ENCODE peak calls at places on chromosome 11, in four cellular contexts. G, D, H and E are unnamed samples.

GRCh38 chr11:78961186-78961782 is 386.6 kb upstream of the NARS2 start:
- DNase-seq in G (peak; percentile 15), H (no peak), D (no peak), E (peak; percentile 81)

GRCh38 chr11:1194977-1195689 is 27.7 kb upstream of the MUC5B start:
- DNase-seq in D (no peak), G (no peak), H (no peak), E (no peak)

GRCh38 chr11:83051760-83052671 is 19.7 kb downstream of the RAB30 start:
- DNase-seq in G (no peak), H (no peak), D (peak; percentile 84), E (peak; percentile 90)

GRCh38 chr11:75406338-75406777 is 7.0 kb downstream of the RPS3 start:
- DNase-seq in D (no peak), G (no peak), H (no peak), E (no peak)

GRCh38 chr11:2273311-2273710 is 2.9 kb upstream of the ASCL2 start:
- DNase-seq in G (no peak), H (no peak), D (no peak), E (no peak)

GRCh38 chr11:75387742-75388294 is 11.5 kb upstream of the RPS3 start:
- DNase-seq in G (no peak), H (no peak), D (no peak), E (no peak)

GRCh38 chr11:133718238-133718637 is 127.1 kb downstream of the SPATA19 start:
- DNase-seq in H (no peak), D (no peak), G (no peak), E (no peak)

GRCh38 chr11:69460540-69461257 is 20.8 kb upstream of the LINC01488 start:
- DNase-seq in D (peak; percentile 66), G (no peak), H (no peak), E (peak; percentile 90)

GRCh38 chr11:45285931-45286632 is at the start of gene SYT13:
- DNase-seq in H (no peak), D (no peak), G (no peak), E (no peak)

GRCh38 chr11:110429614-110430266 is at the start of gene FDX1:
- DNase-seq in G (peak; percentile 96), H (peak; percentile 89), D (peak; percentile 72), E (peak; percentile 85)

GRCh38 chr11:96098511-96099241 is 174.8 kb upstream of the MTMR2 start:
- DNase-seq in D (no peak), H (no peak), G (no peak), E (no peak)

GRCh38 chr11:6574816-6575715 is 28.4 kb downstream of the RRP8 start:
- DNase-seq in G (no peak), D (no peak), H (no peak), E (no peak)

GRCh38 chr11:73034330-73034729 is 107.8 kb downstream of the FCHSD2 start:
- DNase-seq in H (no peak), G (no peak), D (no peak), E (no peak)

GRCh38 chr11:70772950-70773349 is 374.6 kb downstream of the CTTN start:
- DNase-seq in G (no peak), D (no peak), H (no peak), E (no peak)

DNA sequence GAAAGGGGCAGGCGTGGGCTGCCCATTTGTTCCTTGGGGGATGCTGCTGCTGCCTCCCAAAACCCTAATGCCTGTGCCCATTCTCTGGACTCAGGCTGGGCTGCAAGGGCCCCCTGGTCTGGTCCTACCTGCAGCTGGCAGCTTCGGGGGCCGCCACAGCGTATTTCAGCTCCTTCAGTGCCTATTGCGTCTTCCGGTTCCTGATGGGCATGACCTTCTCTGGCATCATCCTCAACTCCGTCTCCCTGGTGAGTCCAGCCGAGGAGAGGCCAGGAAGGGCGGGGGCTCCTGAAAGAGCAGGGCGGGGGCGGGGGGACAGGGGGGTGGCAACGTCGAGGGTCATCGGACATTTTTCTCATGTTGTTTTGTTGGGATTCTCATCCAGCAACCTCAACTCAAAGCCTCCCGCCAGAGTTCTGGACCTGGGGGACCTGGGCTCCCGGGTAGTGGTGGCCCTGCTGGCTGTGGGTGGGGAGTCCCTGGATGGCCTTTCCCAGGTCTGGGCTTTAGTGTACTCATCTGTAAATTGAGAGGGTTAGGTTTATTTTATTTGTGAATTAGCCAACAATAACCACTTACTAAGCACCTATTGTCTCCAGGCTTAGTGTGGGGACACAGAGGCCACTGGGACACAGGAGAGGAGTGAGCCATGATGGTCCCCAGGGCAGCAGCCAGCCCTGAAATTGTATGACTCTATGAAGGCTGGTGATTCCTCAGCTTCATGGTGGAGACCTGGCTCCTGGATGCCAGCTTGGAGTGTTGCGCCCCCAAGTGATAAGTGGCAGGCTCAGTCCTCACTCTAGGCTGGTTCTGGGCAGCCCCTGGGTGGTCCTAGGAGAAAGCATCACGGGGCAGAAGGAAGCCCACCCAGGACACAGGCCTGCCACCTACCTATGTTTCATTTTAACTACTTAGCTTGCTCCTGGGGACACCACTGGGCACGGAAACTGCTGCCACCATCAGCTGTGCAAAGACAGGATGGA is 36.0 kb downstream of the CAPN1 start:
- DNase-seq in D (no peak), G (no peak), H (no peak), E (no peak)
- TF ChIP-seq CTCF in D (no peak), G (no peak), H (no peak), E (no peak)

DNA sequence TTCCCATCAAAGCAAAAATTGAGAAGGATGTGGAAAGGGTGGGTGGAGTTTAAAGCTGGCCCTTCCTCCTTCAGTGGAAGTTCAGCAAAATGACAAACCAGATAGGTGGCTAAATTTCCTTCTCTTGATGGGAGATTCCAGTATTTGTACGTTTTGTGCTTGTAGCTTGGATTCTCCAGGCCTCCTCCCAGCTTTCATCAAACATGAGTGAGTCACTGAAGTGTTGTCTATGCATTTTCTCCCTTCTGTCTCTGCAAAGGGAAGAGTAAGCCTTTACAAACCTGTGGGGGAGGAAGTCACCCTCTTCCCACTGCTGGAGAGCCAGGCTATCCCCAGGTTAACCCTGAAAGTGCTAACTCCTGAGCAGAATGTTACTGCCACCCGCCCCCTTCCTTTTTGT is 6.4 kb downstream of the MARK2 start:
- DNase-seq in H (no peak), D (peak; percentile 59), G (no peak), E (peak; percentile 36)
- H3K27ac ChIP-seq in H (no peak overlapping the region), D (no peak overlapping the region), G (peak overlapping the region; percentile 37), E (peak overlapping the region; percentile 59)

GRCh38 chr11:11989774-11990744 is 18.4 kb downstream of the DKK3 start:
- DNase-seq in G (no peak), H (no peak), D (no peak), E (no peak)

GRCh38 chr11:11988099-11988651 is 20.3 kb downstream of the DKK3 start:
- DNase-seq in G (no peak), D (peak; percentile 72), H (no peak), E (no peak)

GRCh38 chr11:11985954-11986949 is 22.2 kb downstream of the DKK3 start:
- DNase-seq in G (no peak), H (no peak), D (no peak), E (no peak)

GRCh38 chr11:11987503-11988022 is 20.9 kb downstream of the DKK3 start:
- DNase-seq in D (peak; percentile 56), G (peak; percentile 48), H (no peak), E (no peak)

GRCh38 chr11:11988862-11989261 is 19.6 kb downstream of the DKK3 start:
- DNase-seq in H (no peak), D (no peak), G (no peak), E (no peak)
- TF ChIP-seq CTCF in H (no peak), D (peak; percentile 46), G (no peak), E (no peak)

GRCh38 chr11:64768300-64768694 is 8.5 kb upstream of the PYGM start:
- DNase-seq in G (no peak), D (no peak), H (no peak), E (no peak)
- H3K27ac ChIP-seq in G (no peak overlapping the region), D (no peak overlapping the region), H (no peak overlapping the region), E (peak overlapping the region; percentile 85)